ENCODE peak calls at places on chromosome 15, in five cellular contexts. D, O, M, I and T are unnamed samples.
A peak's percentile ranks its signal among the peaks of the same experiment; 100 is the strongest.

GRCh38 chr15:90241343-90242192 is 7.6 kb downstream of the GDPGP1 start:
- DNase-seq in D (no peak), I (no peak), O (no peak), M (no peak), T (no peak)

GRCh38 chr15:70186152-70186551 is 88.4 kb upstream of the TLE3 start:
- DNase-seq in D (no peak), O (no peak), I (no peak), M (no peak), T (no peak)

GRCh38 chr15:101062471-101063171 is 143.5 kb downstream of the LRRK1 start:
- DNase-seq in M (no peak), I (no peak), D (peak; percentile 2), O (no peak), T (no peak)

GRCh38 chr15:41695750-41696436 is 35.7 kb downstream of the MGA start:
- DNase-seq in D (no peak), I (peak; percentile 11), O (peak; percentile 24), M (no peak), T (no peak)

GRCh38 chr15:81011593-81011992 is 10.9 kb downstream of the TLNRD1 start:
- DNase-seq in D (no peak), M (no peak), I (no peak), O (no peak), T (no peak)

GRCh38 chr15:69288531-69289311 is 10.0 kb upstream of the PAQR5 start:
- DNase-seq in D (no peak), O (no peak), M (no peak), I (no peak), T (peak; percentile 77)

GRCh38 chr15:50765202-50765967 is at the start of gene SPPL2A:
- DNase-seq in D (peak; percentile 91), I (peak; percentile 63), O (peak; percentile 37), M (peak; percentile 81), T (no peak)

GRCh38 chr15:68797589-68798377 is 22.9 kb downstream of the ANP32A start:
- DNase-seq in O (no peak), M (no peak), D (peak; percentile 57), I (no peak), T (no peak)

GRCh38 chr15:90479656-90480055 is 50.1 kb upstream of the CRTC3 start:
- DNase-seq in I (peak; percentile 19), D (no peak), O (peak; percentile 10), M (peak; percentile 34), T (no peak)

GRCh38 chr15:70362911-70363310 is 265.2 kb upstream of the TLE3 start:
- DNase-seq in O (peak; percentile 8), D (peak; percentile 36), M (peak; percentile 63), I (no peak), T (no peak)

GRCh38 chr15:51780636-51781035 is 29.2 kb downstream of the TMOD2 start:
- DNase-seq in I (no peak), M (no peak), D (no peak), O (no peak), T (no peak)

GRCh38 chr15:25848769-25849430 is 14.2 kb downstream of the ATP10A start:
- DNase-seq in O (no peak), I (no peak), D (no peak), M (no peak), T (no peak)

GRCh38 chr15:36589971-36590370 is 10.5 kb downstream of the CDIN1 start:
- DNase-seq in O (no peak), M (no peak), I (no peak), D (no peak), T (no peak)

GRCh38 chr15:65887565-65887964 is 18.3 kb downstream of the RAB11A start:
- DNase-seq in D (no peak), I (no peak), O (no peak), M (no peak), T (no peak)

GRCh38 chr15:99114511-99115299 is 9.8 kb downstream of the SYNM start:
- DNase-seq in O (no peak), M (no peak), I (no peak), D (peak; percentile 61), T (no peak)
- H3K4me3 ChIP-seq in O (no peak overlapping the region), M (no peak overlapping the region), I (no peak overlapping the region), D (no peak overlapping the region), T (no peak overlapping the region)

GRCh38 chr15:63463793-63464192 is 40.6 kb upstream of the USP3 start:
- DNase-seq in I (no peak), O (no peak), M (peak; percentile 66), D (no peak), T (no peak)

GRCh38 chr15:63469190-63469589 is 35.2 kb upstream of the USP3 start:
- DNase-seq in I (no peak), D (no peak), O (no peak), M (no peak), T (no peak)

GRCh38 chr15:63465104-63465503 is 39.3 kb upstream of the USP3 start:
- DNase-seq in O (no peak), D (no peak), M (no peak), I (no peak), T (no peak)

GRCh38 chr15:63469984-63470383 is 34.4 kb upstream of the USP3 start:
- DNase-seq in M (no peak), D (no peak), I (no peak), O (no peak), T (no peak)

GRCh38 chr15:63466378-63467192 is 37.8 kb upstream of the USP3 start:
- DNase-seq in I (peak; percentile 80), O (peak; percentile 74), M (no peak), D (no peak), T (no peak)
- H3K27ac ChIP-seq in I (no peak overlapping the region), O (no peak overlapping the region), M (no peak overlapping the region), D (no peak overlapping the region), T (no peak overlapping the region)

GRCh38 chr15:85691350-85692240 is 103.1 kb downstream of the KLHL25 start:
- DNase-seq in O (no peak), M (peak; percentile 35), D (no peak), I (no peak), T (no peak)

GRCh38 chr15:85690546-85691226 is 104.0 kb downstream of the KLHL25 start:
- DNase-seq in D (no peak), M (no peak), O (no peak), I (no peak), T (no peak)

GRCh38 chr15:85687329-85687728 is 107.4 kb downstream of the KLHL25 start:
- DNase-seq in I (no peak), D (no peak), O (no peak), M (no peak), T (no peak)

GRCh38 chr15:85688703-85689102 is 106.0 kb downstream of the KLHL25 start:
- DNase-seq in D (no peak), I (no peak), O (no peak), M (no peak), T (no peak)

GRCh38 chr15:85689729-85690128 is 105.0 kb downstream of the KLHL25 start:
- DNase-seq in D (no peak), I (peak; percentile 52), M (peak; percentile 54), O (no peak), T (no peak)
- TF ChIP-seq POLR2A in D (no peak), I (no peak), M (no peak), O (no peak), T (no peak)

DNA sequence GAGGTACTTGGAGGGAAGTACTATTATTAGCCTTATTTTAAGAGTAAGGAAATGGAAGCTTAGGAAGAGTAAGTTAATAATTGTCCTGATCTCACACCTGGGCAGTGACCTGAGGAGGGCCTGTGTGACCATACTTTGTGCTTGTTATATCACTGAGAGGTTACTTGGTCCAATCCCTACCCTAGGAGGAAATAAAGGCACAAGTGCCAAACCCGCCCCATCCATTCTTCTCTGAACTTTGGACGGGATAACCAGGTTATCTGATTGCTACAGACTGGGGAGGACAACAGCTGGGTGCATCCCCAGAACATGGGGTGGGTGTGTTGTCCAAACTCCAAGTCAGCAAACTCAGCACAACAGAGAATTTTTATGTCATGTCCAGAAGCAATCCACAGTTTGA is 77.7 kb upstream of the NR2E3 start:
- DNase-seq in M (no peak), O (no peak), I (no peak), D (no peak), T (no peak)
- H3K4me3 ChIP-seq in M (no peak overlapping the region), O (no peak overlapping the region), I (no peak overlapping the region), D (no peak overlapping the region), T (no peak overlapping the region)

GRCh38 chr15:78082743-78083110 is 5.2 kb upstream of the TBC1D2B start:
- DNase-seq in O (no peak), D (no peak), I (no peak), M (no peak), T (no peak)

GRCh38 chr15:78083687-78084358 is 6.3 kb upstream of the TBC1D2B start:
- DNase-seq in O (no peak), I (no peak), M (no peak), D (no peak), T (no peak)

GRCh38 chr15:78083186-78083585 is 5.7 kb upstream of the TBC1D2B start:
- DNase-seq in D (no peak), O (no peak), M (no peak), I (no peak), T (no peak)

GRCh38 chr15:78084359-78084750 is 6.8 kb upstream of the TBC1D2B start:
- DNase-seq in M (no peak), O (no peak), I (no peak), D (no peak), T (no peak)

GRCh38 chr15:78082106-78082742 is 4.7 kb upstream of the TBC1D2B start:
- DNase-seq in D (no peak), I (no peak), O (no peak), M (no peak), T (no peak)
- H3K27ac ChIP-seq in D (no peak overlapping the region), I (peak overlapping the region; percentile 16), O (no peak overlapping the region), M (no peak overlapping the region), T (no peak overlapping the region)

GRCh38 chr15:75650908-75651809 is 3.4 kb downstream of the SNX33 start:
- DNase-seq in O (no peak), I (no peak), D (peak; percentile 86), M (peak; percentile 44), T (no peak)
- TF ChIP-seq POLR2A in O (no peak), I (no peak), D (no peak), M (no peak), T (no peak)

DNA sequence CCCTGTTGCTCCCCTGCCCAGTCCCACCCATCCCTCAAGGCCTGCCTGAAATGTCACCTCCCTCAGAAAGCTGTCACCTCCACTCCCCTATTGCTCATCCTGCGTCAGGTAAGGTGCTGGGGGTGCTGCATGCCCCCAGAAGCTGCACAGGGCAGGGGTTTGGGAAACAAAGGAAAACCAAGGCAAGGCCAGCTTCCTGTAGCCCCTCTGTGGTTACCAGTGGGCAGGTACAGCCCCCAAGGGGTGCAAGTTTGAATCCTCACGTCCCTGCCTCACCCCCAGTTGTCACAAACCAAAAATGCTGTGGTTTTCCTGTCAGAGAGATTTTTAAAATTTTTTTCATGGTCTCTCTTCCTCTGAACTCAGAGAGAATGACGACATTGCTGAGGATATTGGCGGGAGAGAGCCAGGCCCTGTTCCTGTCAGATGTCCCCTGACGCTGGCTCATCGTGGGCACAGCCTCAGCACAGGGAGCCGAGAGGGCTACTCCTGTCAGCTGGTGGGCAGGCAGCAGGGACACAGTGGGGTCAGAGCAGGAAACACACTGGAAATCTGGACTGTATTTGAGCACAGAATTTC is 27.0 kb downstream of the PSTPIP1 start:
- DNase-seq in M (no peak), O (no peak), D (peak; percentile 17), I (no peak), T (no peak)
- H3K4me3 ChIP-seq in M (no peak overlapping the region), O (no peak overlapping the region), D (no peak overlapping the region), I (no peak overlapping the region), T (no peak overlapping the region)

GRCh38 chr15:31609243-31609642 is 282.6 kb downstream of the KLF13 start:
- DNase-seq in I (no peak), M (no peak), O (no peak), D (no peak), T (no peak)
- H3K27ac ChIP-seq in I (no peak overlapping the region), M (no peak overlapping the region), O (no peak overlapping the region), D (no peak overlapping the region), T (no peak overlapping the region)